ENCODE peak calls at places on chromosomes 5 and 9, in four cellular contexts. H is neural crest cell, E is B cell, F is DMS79 treated with DMSO at 0.1 percent for 48 hours. M is an unnamed sample.

GRCh38 chr5:108381034-108381954 is 604 bp downstream of the FBXL17 start:
- DNase-seq in H (peak), E (peak), F (peak), M (no peak)

GRCh38 chr5:163889369-163889768 is 383.9 kb downstream of the MAT2B start:
- DNase-seq in H (no peak), E (no peak), F (no peak), M (no peak)

GRCh38 chr5:135066781-135067430 is 32.9 kb upstream of the PITX1 start:
- DNase-seq in H (no peak), E (no peak), F (no peak), M (no peak)

GRCh38 chr5:119878712-119879111 is 249.4 kb downstream of the FAM170A start:
- DNase-seq in H (no peak), E (no peak), F (no peak), M (no peak)

GRCh38 chr9:111949919-111950318 is 53.3 kb downstream of the UGCG start:
- DNase-seq in H (no peak), E (no peak), F (no peak), M (no peak)

GRCh38 chr9:115261656-115262081 is 143.7 kb upstream of the TNC start:
- DNase-seq in H (no peak), E (no peak), F (no peak), M (no peak)

GRCh38 chr9:124661184-124661755 is 109.8 kb downstream of the NR6A1 start:
- DNase-seq in H (no peak), E (no peak), F (no peak), M (no peak)

GRCh38 chr5:164934039-164934438 is 1428.6 kb downstream of the MAT2B start:
- DNase-seq in H (no peak), E (no peak), F (no peak), M (no peak)

GRCh38 chr5:146052780-146053179 is 52.6 kb downstream of the PLAC8L1 start:
- DNase-seq in H (no peak), E (no peak), F (no peak), M (no peak)

GRCh38 chr9:85171163-85171562 is 501.6 kb downstream of the NTRK2 start:
- DNase-seq in H (no peak), E (no peak), F (no peak), M (no peak)

GRCh38 chr9:69975681-69976080 is 68.0 kb upstream of the MAMDC2 start:
- DNase-seq in H (no peak), E (no peak), F (no peak), M (no peak)

GRCh38 chr9:89274838-89275237 is 36.2 kb upstream of the CKS2 start:
- DNase-seq in H (no peak), E (no peak), F (no peak), M (no peak)